ENCODE peak calls at places on chromosome 6, in six cellular contexts. One of them, this sample, is unnamed.

GRCh38 chr6:169944415-169944814 is 193.0 kb downstream of the ERMARD start:
- DNase-seq in left ventricle myocardium inferior: no peak
- DNase-seq in mucosa of descending colon: no peak
- DNase-seq in neural crest cell: no peak
- DNase-seq in GM13976: no peak
- DNase-seq in stimulated activated CD8-positive, alpha-beta memory T cell treated with anti-CD3 and anti-CD28 coated beads, Interleukin-4, amount 100 ng/mL, for 48 hours: no peak
- DNase-seq in this sample: no peak

GRCh38 chr6:28337103-28337520 is 1.2 kb upstream of the ZSCAN31 start:
- DNase-seq in left ventricle myocardium inferior: no peak
- DNase-seq in mucosa of descending colon: no peak
- DNase-seq in neural crest cell: no peak
- DNase-seq in GM13976: no peak
- DNase-seq in stimulated activated CD8-positive, alpha-beta memory T cell treated with anti-CD3 and anti-CD28 coated beads, Interleukin-4, amount 100 ng/mL, for 48 hours: no peak
- DNase-seq in this sample: no peak

GRCh38 chr6:33250731-33251130 is 20.9 kb downstream of the VPS52 start:
- DNase-seq in left ventricle myocardium inferior: no peak
- DNase-seq in mucosa of descending colon: no peak
- DNase-seq in neural crest cell: no peak
- DNase-seq in GM13976: no peak
- DNase-seq in stimulated activated CD8-positive, alpha-beta memory T cell treated with anti-CD3 and anti-CD28 coated beads, Interleukin-4, amount 100 ng/mL, for 48 hours: no peak
- DNase-seq in this sample: no peak

GRCh38 chr6:47665112-47665511 is 33.3 kb upstream of the ADGRF4 start:
- DNase-seq in left ventricle myocardium inferior: no peak
- DNase-seq in mucosa of descending colon: no peak
- DNase-seq in neural crest cell: no peak
- DNase-seq in GM13976: no peak
- DNase-seq in stimulated activated CD8-positive, alpha-beta memory T cell treated with anti-CD3 and anti-CD28 coated beads, Interleukin-4, amount 100 ng/mL, for 48 hours: no peak
- DNase-seq in this sample: peak

GRCh38 chr6:20655317-20655716 is 121.1 kb downstream of the CDKAL1 start:
- DNase-seq in left ventricle myocardium inferior: no peak
- DNase-seq in mucosa of descending colon: no peak
- DNase-seq in neural crest cell: no peak
- DNase-seq in GM13976: no peak
- DNase-seq in stimulated activated CD8-positive, alpha-beta memory T cell treated with anti-CD3 and anti-CD28 coated beads, Interleukin-4, amount 100 ng/mL, for 48 hours: no peak
- DNase-seq in this sample: no peak

GRCh38 chr6:79724816-79725215 is 93.7 kb downstream of the SH3BGRL2 start:
- DNase-seq in left ventricle myocardium inferior: peak
- DNase-seq in mucosa of descending colon: no peak
- DNase-seq in neural crest cell: no peak
- DNase-seq in GM13976: no peak
- DNase-seq in stimulated activated CD8-positive, alpha-beta memory T cell treated with anti-CD3 and anti-CD28 coated beads, Interleukin-4, amount 100 ng/mL, for 48 hours: no peak
- DNase-seq in this sample: no peak

GRCh38 chr6:1382883-1383728 is 6.3 kb upstream of the FOXF2 start:
- DNase-seq in left ventricle myocardium inferior: no peak
- DNase-seq in mucosa of descending colon: no peak
- DNase-seq in neural crest cell: no peak
- DNase-seq in GM13976: peak
- DNase-seq in stimulated activated CD8-positive, alpha-beta memory T cell treated with anti-CD3 and anti-CD28 coated beads, Interleukin-4, amount 100 ng/mL, for 48 hours: no peak
- DNase-seq in this sample: no peak

GRCh38 chr6:18022398-18023231 is 35.2 kb upstream of the KIF13A start:
- DNase-seq in left ventricle myocardium inferior: no peak
- DNase-seq in mucosa of descending colon: no peak
- DNase-seq in neural crest cell: peak
- DNase-seq in GM13976: no peak
- DNase-seq in stimulated activated CD8-positive, alpha-beta memory T cell treated with anti-CD3 and anti-CD28 coated beads, Interleukin-4, amount 100 ng/mL, for 48 hours: no peak
- DNase-seq in this sample: no peak

GRCh38 chr6:128997880-128998279 is 114.9 kb downstream of the LAMA2 start:
- DNase-seq in left ventricle myocardium inferior: no peak
- DNase-seq in mucosa of descending colon: no peak
- DNase-seq in neural crest cell: no peak
- DNase-seq in GM13976: no peak
- DNase-seq in stimulated activated CD8-positive, alpha-beta memory T cell treated with anti-CD3 and anti-CD28 coated beads, Interleukin-4, amount 100 ng/mL, for 48 hours: no peak
- DNase-seq in this sample: no peak

GRCh38 chr6:149863846-149864577 is at the start of gene LRP11:
- DNase-seq in left ventricle myocardium inferior: peak
- DNase-seq in mucosa of descending colon: peak
- DNase-seq in neural crest cell: peak
- DNase-seq in GM13976: peak
- DNase-seq in stimulated activated CD8-positive, alpha-beta memory T cell treated with anti-CD3 and anti-CD28 coated beads, Interleukin-4, amount 100 ng/mL, for 48 hours: peak
- DNase-seq in this sample: peak

GRCh38 chr6:136737343-136738177 is 54.7 kb downstream of the MAP3K5 start:
- DNase-seq in left ventricle myocardium inferior: no peak
- DNase-seq in mucosa of descending colon: no peak
- DNase-seq in neural crest cell: no peak
- DNase-seq in GM13976: no peak
- DNase-seq in stimulated activated CD8-positive, alpha-beta memory T cell treated with anti-CD3 and anti-CD28 coated beads, Interleukin-4, amount 100 ng/mL, for 48 hours: no peak
- DNase-seq in this sample: no peak

GRCh38 chr6:111750753-111751684 is 122.2 kb downstream of the FYN start:
- DNase-seq in left ventricle myocardium inferior: no peak
- DNase-seq in mucosa of descending colon: no peak
- DNase-seq in neural crest cell: no peak
- DNase-seq in GM13976: no peak
- DNase-seq in stimulated activated CD8-positive, alpha-beta memory T cell treated with anti-CD3 and anti-CD28 coated beads, Interleukin-4, amount 100 ng/mL, for 48 hours: no peak
- DNase-seq in this sample: no peak

GRCh38 chr6:24910331-24910849 is 25.4 kb downstream of the RIPOR2 start:
- DNase-seq in left ventricle myocardium inferior: peak
- DNase-seq in mucosa of descending colon: peak
- DNase-seq in neural crest cell: no peak
- DNase-seq in GM13976: peak
- DNase-seq in stimulated activated CD8-positive, alpha-beta memory T cell treated with anti-CD3 and anti-CD28 coated beads, Interleukin-4, amount 100 ng/mL, for 48 hours: peak
- DNase-seq in this sample: no peak

This sample was measured in NCI-H1930.